ENCODE peak calls at places on chromosome 11, in seven cellular contexts. N, U, T, X, C, F and D are unnamed samples. For H3K4me1, the result is how much of the 10 kb centered on the place peaks cover.

GRCh38 chr11:98099371-98099770 is 921.4 kb upstream of the CNTN5 start:
- DNase-seq in F (no peak), U (no peak), T (no peak), X (no peak), N (no peak), C (no peak), D (no peak)

GRCh38 chr11:43518407-43519165 is 159.9 kb downstream of the TTC17 start:
- DNase-seq in C (no peak), F (no peak), U (no peak), X (no peak), N (peak), T (no peak), D (no peak)

GRCh38 chr11:8613036-8613435 is 19.0 kb upstream of the STK33 start:
- DNase-seq in C (no peak), F (no peak), T (no peak), X (no peak), N (no peak), U (peak), D (no peak)

GRCh38 chr11:119615003-119615878 is 113.8 kb downstream of the NECTIN1 start:
- DNase-seq in U (peak), C (no peak), T (no peak), X (no peak), N (peak), F (no peak), D (peak)

GRCh38 chr11:61747389-61748285 is 4.8 kb upstream of the MYRF start:
- DNase-seq in F (peak), X (peak), C (peak), N (peak), U (peak), T (peak), D (peak)

GRCh38 chr11:10623797-10624761 is 55.6 kb upstream of the LYVE1 start:
- DNase-seq in C (no peak), T (peak), N (peak), F (no peak), U (peak), X (peak), D (peak)

GRCh38 chr11:2289350-2289749 is 12.4 kb downstream of the C11orf21 start:
- DNase-seq in N (no peak), F (no peak), C (peak), T (no peak), U (no peak), X (no peak), D (no peak)

GRCh38 chr11:102666331-102666957 is 39.1 kb downstream of the MMP27 start:
- DNase-seq in U (peak), F (no peak), T (peak), X (no peak), N (peak), C (no peak), D (peak)

GRCh38 chr11:33182246-33182878 is 21.1 kb upstream of the CSTF3 start:
- DNase-seq in T (peak), X (no peak), U (no peak), N (no peak), C (no peak), F (no peak), D (no peak)

GRCh38 chr11:77065878-77066228 is 918 bp upstream of the CAPN5 start:
- DNase-seq in F (no peak), X (peak), T (no peak), C (peak), U (peak), N (peak), D (no peak)

GRCh38 chr11:72738199-72739141 is 13.7 kb downstream of the ARAP1 start:
- DNase-seq in N (peak), C (peak), U (no peak), F (no peak), T (no peak), X (peak), D (no peak)

GRCh38 chr11:72732329-72732728 is 19.9 kb downstream of the ARAP1 start:
- DNase-seq in X (no peak), C (no peak), U (no peak), T (no peak), N (no peak), F (no peak), D (no peak)

GRCh38 chr11:72737341-72737740 is 14.9 kb downstream of the ARAP1 start:
- DNase-seq in X (no peak), U (no peak), N (no peak), T (no peak), F (no peak), C (no peak), D (no peak)

GRCh38 chr11:72736452-72737069 is 15.6 kb downstream of the ARAP1 start:
- DNase-seq in F (no peak), U (peak), N (peak), X (peak), T (no peak), C (no peak), D (peak)

DNA sequence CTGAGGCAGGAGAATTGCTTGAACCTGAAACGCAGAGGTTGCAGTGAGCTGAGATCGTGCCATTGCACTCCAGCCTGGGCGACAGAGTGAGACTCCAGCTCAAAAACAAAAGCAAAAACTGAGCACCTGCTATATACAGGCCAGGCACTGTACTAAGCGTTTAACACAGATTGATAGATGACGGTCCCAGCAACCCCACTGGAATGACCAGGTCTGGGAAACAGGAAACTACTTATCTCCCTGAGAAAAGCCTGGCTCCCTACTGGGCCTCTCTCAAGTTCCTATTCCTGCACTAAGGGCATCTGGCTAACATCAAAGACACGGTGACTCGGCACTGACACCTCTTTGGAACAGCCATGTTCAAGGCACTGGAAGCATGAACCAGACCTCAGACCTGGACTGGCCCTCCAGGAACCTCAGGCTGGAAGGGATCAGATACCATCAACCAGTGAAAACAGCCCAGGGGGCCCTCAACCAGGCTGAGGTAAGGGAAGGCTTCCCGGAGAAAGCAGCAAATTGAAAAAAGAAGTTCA is 16.6 kb downstream of the ARAP1 start:
- DNase-seq in U (peak), C (no peak), T (peak), X (no peak), N (peak), F (no peak), D (peak)
- H3K27ac ChIP-seq in U (peak), C (peak), T (peak), X (peak), N (peak), F (peak), D (peak)

GRCh38 chr11:70421123-70421522 is 22.8 kb downstream of the CTTN start:
- DNase-seq in X (no peak), C (no peak), N (no peak), F (no peak), U (no peak), T (no peak), D (no peak)

GRCh38 chr11:70418130-70418529 is 19.8 kb downstream of the CTTN start:
- DNase-seq in F (no peak), N (no peak), U (no peak), C (no peak), X (no peak), T (no peak), D (no peak)

GRCh38 chr11:70420008-70420464 is 21.7 kb downstream of the CTTN start:
- DNase-seq in U (no peak), C (no peak), X (no peak), N (peak), T (no peak), F (no peak), D (no peak)

GRCh38 chr11:70420496-70420895 is 22.2 kb downstream of the CTTN start:
- DNase-seq in N (no peak), X (no peak), U (no peak), C (no peak), F (no peak), T (no peak), D (no peak)

GRCh38 chr11:70419307-70420007 is 21.1 kb downstream of the CTTN start:
- DNase-seq in N (no peak), U (no peak), X (no peak), T (no peak), C (no peak), F (no peak), D (no peak)
- H3K4me1 ChIP-seq in N (under half), U (under half), X (under half), T (under half), C (under half), F (under half), D (under half)

DNA sequence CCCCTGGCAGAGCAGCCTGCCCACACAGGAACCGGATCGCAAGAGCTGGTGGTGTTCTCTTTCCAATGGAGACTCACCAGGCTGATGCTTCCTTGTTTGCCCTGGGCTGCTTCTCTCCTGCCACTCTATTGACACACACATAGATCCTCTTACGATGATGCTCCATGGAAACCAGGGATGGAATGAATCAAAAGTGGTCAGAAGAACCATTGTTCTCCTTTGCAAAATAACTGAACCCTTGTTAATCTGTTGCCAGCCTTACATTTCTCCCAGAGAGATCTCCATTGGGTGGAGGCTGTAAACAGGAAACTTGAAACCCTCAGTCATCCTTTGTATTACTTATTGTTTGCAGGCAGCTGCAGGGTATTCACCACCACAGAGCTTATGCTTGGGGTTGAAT is 24.6 kb upstream of the LDLRAD3 start:
- DNase-seq in C (no peak), F (no peak), U (no peak), T (no peak), X (no peak), N (peak), D (peak)
- H3K27ac ChIP-seq in C (no peak), F (no peak), U (no peak), T (no peak), X (no peak), N (no peak), D (no peak)

DNA sequence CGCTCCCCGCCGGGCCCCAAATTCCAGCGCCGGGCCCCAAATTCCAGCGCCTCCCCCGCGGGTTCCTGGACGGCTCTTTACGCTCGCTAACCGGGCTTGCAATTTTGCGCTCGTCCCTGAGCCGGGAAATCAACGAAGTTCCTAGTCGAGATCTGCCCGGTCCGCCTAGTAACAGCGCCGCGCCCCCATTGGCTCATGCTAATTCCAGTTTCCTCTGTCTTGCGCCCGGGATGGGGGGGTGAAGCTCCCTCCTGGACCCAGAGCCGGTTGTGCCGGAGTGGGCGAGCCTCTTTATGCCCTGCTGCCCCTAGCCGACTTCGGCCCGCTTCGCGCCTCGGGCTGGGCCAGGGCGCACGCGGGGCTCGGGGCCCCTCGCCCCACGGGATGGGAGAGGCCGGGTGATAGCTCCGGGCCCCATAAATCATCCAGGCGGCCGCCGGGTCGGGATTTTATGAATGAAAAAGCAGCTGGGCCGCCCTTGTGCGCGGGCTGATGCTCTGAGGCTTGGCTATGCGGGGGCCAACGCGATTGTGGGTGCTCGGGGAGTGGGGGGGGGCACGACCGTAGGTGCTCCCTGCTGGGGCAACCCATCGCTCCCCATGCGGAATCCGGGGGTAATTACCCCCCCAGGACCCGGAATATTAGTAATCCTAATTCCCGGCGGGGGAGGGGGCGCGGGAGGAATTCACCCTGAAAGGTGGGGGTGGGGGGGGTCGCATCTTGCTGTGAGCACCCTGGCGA is 1.8 kb upstream of the CCND1 start:
- DNase-seq in T (peak), N (peak), U (peak), F (peak), C (peak), X (peak), D (peak)
- H3K4me1 ChIP-seq in T (under half), N (under half), U (under half), F (under half), C (under half), X (under half), D (under half)

DNA sequence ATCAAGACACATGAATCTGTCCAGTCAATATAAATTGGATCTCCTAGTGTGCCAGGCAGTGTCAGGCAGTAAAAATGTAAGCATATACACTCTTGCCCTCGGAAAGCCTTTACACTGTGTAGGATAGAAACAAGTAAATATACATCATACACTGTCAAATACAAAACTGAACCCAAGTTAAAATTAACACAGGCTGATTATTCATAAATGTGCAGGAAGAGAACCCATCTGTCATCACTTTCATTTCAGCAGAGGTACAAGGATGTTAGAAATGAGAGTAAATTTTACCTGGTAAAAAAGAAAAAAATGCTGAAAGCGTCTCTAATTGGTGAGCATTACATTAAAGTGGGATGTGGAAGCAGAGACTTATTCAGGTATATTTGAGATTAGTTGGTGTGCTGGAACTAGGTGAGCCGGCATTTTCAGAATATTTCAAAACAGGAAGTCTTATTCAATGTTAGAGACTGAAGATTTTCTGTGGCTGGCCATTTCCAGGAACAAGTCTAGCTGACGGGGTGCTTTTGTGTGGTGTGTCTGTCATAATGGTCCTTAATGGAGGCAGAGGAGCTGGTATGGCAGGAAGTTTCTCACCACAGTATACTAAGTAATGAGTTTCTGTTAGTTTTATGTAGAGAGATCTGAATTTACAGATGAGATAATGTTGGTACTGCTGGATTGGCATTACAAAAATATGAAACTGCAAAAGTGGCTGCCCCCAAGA is 192.6 kb downstream of the CASP12 start:
- DNase-seq in U (peak), F (no peak), N (peak), T (no peak), X (no peak), C (peak), D (no peak)
- H3K27ac ChIP-seq in U (no peak), F (peak), N (peak), T (no peak), X (peak), C (no peak), D (no peak)

DNA sequence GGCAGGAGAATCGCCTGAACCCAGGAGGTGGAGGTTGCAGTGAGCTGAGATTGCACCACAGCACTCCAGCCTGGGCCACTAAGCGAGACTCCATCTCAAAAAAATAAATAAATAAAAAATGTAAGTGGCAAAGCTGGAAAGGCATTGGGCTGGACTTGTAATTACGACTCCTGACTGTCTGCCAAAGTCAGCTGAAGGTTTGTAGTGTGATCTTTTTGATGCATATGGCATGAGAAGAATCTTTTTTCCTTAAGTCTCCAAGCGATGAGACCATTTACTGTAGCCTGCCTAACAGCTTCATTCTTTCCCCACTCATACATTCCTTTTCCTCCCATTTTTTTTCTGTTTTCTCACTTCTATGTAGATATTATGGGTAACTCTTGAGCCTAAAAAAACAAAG is 24.8 kb downstream of the CTNND1 start:
- DNase-seq in N (peak), U (no peak), F (no peak), C (no peak), T (no peak), X (no peak), D (no peak)
- H3K4me1 ChIP-seq in N (under half), U (under half), F (under half), C (under half), T (under half), X (half or more), D (under half)

GRCh38 chr11:95093548-95093947 is 3.9 kb downstream of the ENDOD1 start:
- DNase-seq in T (no peak), F (no peak), C (no peak), X (no peak), N (no peak), U (peak), D (no peak)
- H3K27ac ChIP-seq in T (no peak), F (no peak), C (no peak), X (no peak), N (no peak), U (no peak), D (no peak)

GRCh38 chr11:75565221-75565814 is 3.3 kb downstream of the SERPINH1 start:
- DNase-seq in C (peak), F (no peak), U (no peak), T (no peak), X (no peak), N (peak), D (no peak)

GRCh38 chr11:75562048-75562835 is at the start of gene SERPINH1:
- DNase-seq in T (peak), C (peak), U (peak), X (peak), F (peak), N (peak), D (peak)

GRCh38 chr11:75563978-75564552 is 2.0 kb downstream of the SERPINH1 start:
- DNase-seq in X (peak), F (no peak), U (peak), C (peak), N (peak), T (no peak), D (peak)

GRCh38 chr11:75562836-75563484 is 907 bp downstream of the SERPINH1 start:
- DNase-seq in N (peak), F (no peak), U (peak), T (peak), X (no peak), C (no peak), D (peak)

GRCh38 chr11:75563501-75563977 is 1.5 kb downstream of the SERPINH1 start:
- DNase-seq in T (no peak), N (no peak), F (no peak), C (no peak), U (no peak), X (no peak), D (no peak)
- H3K4me1 ChIP-seq in T (under half), N (under half), F (under half), C (under half), U (half or more), X (half or more), D (under half)

GRCh38 chr11:122979103-122979814 is 2.4 kb downstream of the BSX start:
- DNase-seq in X (no peak), N (no peak), U (no peak), T (no peak), C (no peak), F (no peak), D (no peak)
- H3K27ac ChIP-seq in X (no peak), N (no peak), U (no peak), T (no peak), C (no peak), F (no peak), D (no peak)